ENCODE peak calls at places on chromosomes 5 and 9, in seven cellular contexts. J, F, D, Y, T, O and P are unnamed samples.

GRCh38 chr5:135944967-135945560 is 9.7 kb downstream of the LECT2 start:
- DNase-seq in J (peak; percentile 81), F (peak; percentile 43), D (peak; percentile 93), Y (peak; percentile 72), T (no peak), O (no peak), P (no peak)

GRCh38 chr5:119275873-119276214 is 80.0 kb upstream of the TNFAIP8 start:
- DNase-seq in J (no peak), F (no peak), D (no peak), Y (no peak), T (no peak), O (no peak), P (peak; percentile 16)

GRCh38 chr5:172713113-172713808 is 57.7 kb downstream of the DUSP1 start:
- DNase-seq in J (no peak), F (peak; percentile 69), D (peak; percentile 35), Y (no peak), T (no peak), O (no peak), P (peak; percentile 64)

GRCh38 chr5:139287890-139288635 is 5.5 kb upstream of the MATR3 start:
- DNase-seq in J (no peak), F (no peak), D (peak; percentile 22), Y (no peak), T (no peak), O (no peak), P (no peak)

GRCh38 chr9:90870646-90871326 is 69.2 kb downstream of the SYK start:
- DNase-seq in J (peak; percentile 18), F (peak; percentile 39), D (peak; percentile 59), Y (peak; percentile 6), T (no peak), O (no peak), P (no peak)

GRCh38 chr9:91117959-91118651 is 243.6 kb downstream of the AUH start:
- DNase-seq in J (peak; percentile 69), F (no peak), D (peak; percentile 92), Y (peak; percentile 59), T (no peak), O (no peak), P (no peak)

GRCh38 chr9:110179734-110180133 is 28.2 kb downstream of the C9orf152 start:
- DNase-seq in J (peak; percentile 63), F (no peak), D (peak; percentile 60), Y (peak; percentile 62), T (no peak), O (no peak), P (no peak)

GRCh38 chr5:34762321-34762871 is 76.6 kb upstream of the TTC23L start:
- DNase-seq in J (peak; percentile 95), F (no peak), D (peak; percentile 81), Y (peak; percentile 74), T (no peak), O (no peak), P (no peak)

GRCh38 chr5:102826629-102827028 is 71.5 kb downstream of the PAM start:
- DNase-seq in J (no peak), F (no peak), D (no peak), Y (no peak), T (no peak), O (no peak), P (no peak)

GRCh38 chr5:173535166-173535975 is 81.1 kb downstream of the BOD1 start:
- DNase-seq in J (no peak), F (no peak), D (peak; percentile 24), Y (no peak), T (no peak), O (no peak), P (no peak)

GRCh38 chr5:176739461-176740051 is 70.8 kb upstream of the UNC5A start:
- DNase-seq in J (no peak), F (no peak), D (no peak), Y (no peak), T (no peak), O (peak; percentile 3), P (no peak)

GRCh38 chr5:16483361-16483760 is 17.8 kb upstream of the ZNF622 start:
- DNase-seq in J (no peak), F (no peak), D (no peak), Y (no peak), T (no peak), O (no peak), P (no peak)

GRCh38 chr9:129026442-129027223 is 1.5 kb downstream of the SH3GLB2 start:
- DNase-seq in J (peak; percentile 18), F (no peak), D (no peak), Y (no peak), T (no peak), O (no peak), P (no peak)

GRCh38 chr5:116389601-116390000 is 185.0 kb downstream of the SEMA6A start:
- DNase-seq in J (no peak), F (no peak), D (no peak), Y (no peak), T (no peak), O (no peak), P (no peak)

GRCh38 chr5:133926960-133927615 is 41.3 kb downstream of the C5orf15 start:
- DNase-seq in J (no peak), F (no peak), D (peak; percentile 54), Y (no peak), T (no peak), O (no peak), P (no peak)